ENCODE peak calls at places on chromosomes 6 and 20, in ten cellular contexts. H is transverse colon, L is thyroid gland, O is HepG2, E is GM12891, C is right lobe of liver, P is adrenal gland, A is body of pancreas, Q is uterus, G is spleen. I is an unnamed sample.

GRCh38 chr6:18121580-18122127 is 823 bp downstream of the NHLRC1 start:
- DNase-seq in P (no peak), O (peak), C (no peak), H (no peak), G (no peak), E (no peak), Q (no peak), A (no peak), L (no peak), I (peak)

GRCh38 chr20:44496976-44497375 is 21.3 kb downstream of the TTPAL start:
- DNase-seq in G (no peak), Q (no peak), C (no peak), L (no peak), A (no peak), H (no peak), E (no peak), O (no peak), P (peak), I (no peak)

GRCh38 chr6:87237804-87238203 is 82.4 kb downstream of the ZNF292 start:
- DNase-seq in H (no peak), G (no peak), Q (no peak), E (no peak), A (no peak), P (no peak), L (no peak), C (no peak), O (peak), I (no peak)

GRCh38 chr6:45554596-45554995 is 176.9 kb upstream of the SUPT3H start:
- DNase-seq in C (no peak), Q (no peak), G (no peak), E (no peak), A (no peak), P (no peak), O (no peak), H (no peak), L (no peak), I (no peak)

GRCh38 chr6:170370413-170370812 is 63.9 kb downstream of the FAM120B start:
- DNase-seq in O (no peak), P (no peak), Q (no peak), A (no peak), L (no peak), H (peak), C (no peak), E (no peak), G (no peak), I (no peak)

GRCh38 chr20:5531318-5532081 is 214.7 kb upstream of the PROKR2 start:
- DNase-seq in L (no peak), P (peak), E (no peak), A (no peak), Q (no peak), C (no peak), O (no peak), H (no peak), G (no peak), I (no peak)

GRCh38 chr6:129969064-129969463 is 49.3 kb upstream of the L3MBTL3 start:
- DNase-seq in L (no peak), E (no peak), P (no peak), A (no peak), G (no peak), O (no peak), C (no peak), Q (no peak), H (no peak), I (no peak)

GRCh38 chr6:97697450-97697849 is 414.4 kb upstream of the MMS22L start:
- DNase-seq in E (no peak), A (no peak), H (no peak), O (no peak), L (no peak), C (no peak), P (no peak), G (no peak), Q (no peak), I (no peak)

GRCh38 chr6:72819609-72820008 is 197.7 kb downstream of the KCNQ5 start:
- DNase-seq in L (no peak), P (no peak), H (no peak), O (no peak), A (no peak), Q (no peak), C (no peak), G (no peak), E (no peak), I (no peak)

GRCh38 chr20:17570347-17571152 is 675 bp downstream of the DSTN start:
- DNase-seq in P (peak), O (peak), Q (peak), E (peak), A (peak), C (no peak), H (peak), G (no peak), L (peak), I (peak)

GRCh38 chr20:37209661-37210314 is 30.4 kb upstream of the MROH8 start:
- DNase-seq in O (no peak), L (no peak), P (peak), A (peak), Q (no peak), C (no peak), H (no peak), E (no peak), G (no peak), I (no peak)

GRCh38 chr6:15877245-15877644 is 214.4 kb upstream of the DTNBP1 start:
- DNase-seq in P (no peak), L (no peak), H (no peak), A (no peak), O (no peak), C (no peak), G (no peak), E (no peak), Q (no peak), I (no peak)
- TF ChIP-seq POLR2A in P (no peak), L (no peak), H (no peak), A (no peak), O (no peak), C (no peak), G (no peak), E (no peak), Q (no peak), I (no peak)

GRCh38 chr20:62776692-62777527 is 19.4 kb upstream of the MRGBP start:
- DNase-seq in Q (no peak), A (peak), O (peak), L (peak), C (peak), G (peak), E (peak), P (no peak), H (peak), I (peak)
- TF ChIP-seq POLR2A in Q (no peak), A (peak), O (no peak), L (no peak), C (peak), G (no peak), E (no peak), P (no peak), H (no peak), I (no peak)

DNA sequence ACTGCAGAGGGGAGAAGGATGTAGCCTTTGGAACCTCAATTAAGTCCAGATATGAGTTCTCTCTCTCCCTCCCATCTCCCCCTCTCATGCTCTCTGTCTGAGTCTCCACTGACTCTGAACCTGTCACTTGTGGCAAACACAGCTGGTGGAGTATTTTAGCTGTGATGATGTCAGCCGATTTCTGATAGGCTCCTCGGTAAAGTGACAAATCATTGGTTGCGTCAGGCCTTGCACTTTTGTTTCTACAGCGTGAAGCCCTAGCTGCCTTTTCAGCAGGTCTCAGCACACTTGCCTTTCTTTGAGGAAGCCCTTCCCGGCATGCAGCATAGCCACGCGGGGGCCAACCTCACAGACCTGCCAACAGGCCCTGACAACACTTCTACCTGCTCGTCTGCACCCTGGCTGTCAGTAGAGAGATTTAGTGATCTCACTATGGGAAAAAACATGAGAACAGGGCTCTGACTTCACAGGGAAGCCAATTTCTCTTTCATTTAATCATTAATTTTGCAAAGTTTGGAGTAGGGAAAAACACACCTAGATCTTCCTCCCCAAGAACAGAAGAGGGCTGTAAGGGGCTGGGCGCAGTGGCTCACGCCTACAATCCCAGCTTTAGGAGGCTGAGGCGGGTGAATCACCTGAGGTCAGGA is 84.4 kb downstream of the GMPR start:
- DNase-seq in G (peak), O (no peak), E (peak), Q (peak), H (peak), P (peak), C (no peak), L (no peak), A (peak), I (peak)
- TF ChIP-seq POLR2A in G (no peak), O (no peak), E (no peak), Q (peak), H (peak), P (peak), C (no peak), L (no peak), A (peak), I (no peak)

GRCh38 chr20:46087161-46087560 is 2.6 kb downstream of the NCOA5 start:
- DNase-seq in G (no peak), C (no peak), A (no peak), H (no peak), O (peak), P (peak), L (no peak), Q (no peak), E (no peak), I (no peak)

GRCh38 chr20:46088409-46089075 is 1.2 kb downstream of the NCOA5 start:
- DNase-seq in H (no peak), L (peak), P (peak), C (no peak), O (peak), E (no peak), G (no peak), Q (no peak), A (no peak), I (no peak)

GRCh38 chr20:46090095-46090388 is 280 bp upstream of the NCOA5 start:
- DNase-seq in G (no peak), H (no peak), L (no peak), C (no peak), P (no peak), A (no peak), Q (no peak), O (no peak), E (no peak), I (no peak)

GRCh38 chr20:46089076-46089337 is 755 bp downstream of the NCOA5 start:
- DNase-seq in H (no peak), C (no peak), P (no peak), G (no peak), E (no peak), O (peak), L (no peak), Q (no peak), A (no peak), I (no peak)

GRCh38 chr20:46089338-46090094 is at the start of gene NCOA5:
- DNase-seq in C (peak), P (peak), Q (peak), L (peak), O (peak), G (peak), H (peak), E (peak), A (peak), I (peak)
- TF ChIP-seq POLR2A in C (peak), P (peak), Q (peak), L (peak), O (peak), G (peak), H (peak), E (peak), A (peak), I (peak)

DNA sequence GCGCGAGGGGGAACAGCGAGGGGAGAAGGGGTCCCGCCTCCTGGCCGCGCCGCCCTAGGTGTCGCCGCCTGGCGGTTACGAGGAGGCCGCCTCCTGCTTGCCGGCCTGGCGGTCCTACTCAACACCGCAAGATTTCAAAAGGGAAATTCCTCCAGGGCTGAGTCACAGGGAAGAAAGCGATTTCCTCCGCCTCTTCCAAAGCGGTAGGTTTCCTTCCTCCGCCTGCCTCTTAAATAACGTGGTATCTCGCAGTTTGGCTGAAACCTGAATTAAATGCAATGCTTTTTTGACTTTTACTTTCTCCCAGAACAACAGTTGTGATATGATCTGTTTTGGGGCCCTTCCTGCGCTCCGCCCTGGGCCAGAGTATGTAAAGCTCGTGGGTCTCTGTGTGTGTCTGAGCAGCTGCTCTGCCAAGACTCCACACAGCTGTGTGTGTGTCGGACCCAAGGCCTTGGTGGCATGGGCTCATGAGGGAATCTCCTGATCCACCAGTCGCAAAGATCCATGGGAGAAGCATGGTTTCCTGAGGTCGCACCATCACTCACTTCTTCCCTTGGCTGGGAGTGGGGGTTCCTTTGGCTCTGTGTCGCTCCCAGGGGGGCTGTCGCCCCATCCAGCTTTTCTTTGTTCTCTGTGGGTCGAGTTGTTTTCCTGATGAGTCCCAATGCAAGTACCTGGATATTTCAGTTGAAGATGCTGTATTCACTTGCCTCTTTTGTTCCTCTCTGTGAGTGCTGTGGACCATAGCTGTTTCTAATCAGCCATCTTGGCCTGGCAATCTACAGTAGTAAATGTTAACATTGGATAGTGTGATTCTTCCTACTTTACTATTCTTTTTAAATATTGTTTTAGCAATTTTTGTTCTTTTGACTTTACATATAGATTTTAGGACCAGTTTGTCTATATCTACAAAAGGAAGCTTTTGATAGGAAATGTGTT is 31.6 kb upstream of the NOTCH4 start:
- DNase-seq in G (peak), H (peak), E (no peak), O (peak), P (peak), Q (peak), L (peak), A (peak), C (peak), I (peak)
- TF ChIP-seq POLR2A in G (no peak), H (no peak), E (no peak), O (no peak), P (no peak), Q (peak), L (no peak), A (no peak), C (no peak), I (no peak)